ENCODE peak calls at places on chromosomes 1 and 21, in five cellular contexts. Y is choroid plexus epithelial cell, I is NCI-H1436, B is iPS-NIHi11, R is activated T-cell treated with anti-CD3 and anti-CD28 coated beads for 24 hours. S is an unnamed sample.

GRCh38 chr1:92459871-92460320 is 26.8 kb downstream of the GFI1 start:
- DNase-seq in Y (no peak), I (no peak), B (no peak), R (no peak), S (peak)

GRCh38 chr1:32116531-32116930 is 8.7 kb downstream of the KPNA6 start:
- DNase-seq in Y (peak), I (no peak), B (no peak), R (no peak), S (no peak)

GRCh38 chr1:11157867-11158266 is 31.3 kb upstream of the ANGPTL7 start:
- DNase-seq in Y (peak), I (no peak), B (no peak), R (no peak), S (no peak)

GRCh38 chr1:234925440-234926251 is 203.0 kb downstream of the TOMM20 start:
- DNase-seq in Y (peak), I (no peak), B (peak), R (no peak), S (peak)

GRCh38 chr1:58764294-58764978 is 19.4 kb downstream of the JUN start:
- DNase-seq in Y (peak), I (no peak), B (no peak), R (no peak), S (peak)

GRCh38 chr21:25735895-25736597 is 1.3 kb downstream of the GABPA start:
- DNase-seq in Y (peak), I (no peak), B (no peak), R (no peak), S (peak)

GRCh38 chr1:33872681-33873080 is 8.8 kb downstream of the HMGB4 start:
- DNase-seq in Y (no peak), I (no peak), B (no peak), R (no peak), S (no peak)

GRCh38 chr21:26461500-26461899 is 111.6 kb downstream of the CYYR1 start:
- DNase-seq in Y (no peak), I (no peak), B (no peak), R (no peak), S (peak)

GRCh38 chr1:28287315-28287714 is 28.0 kb downstream of the SESN2 start:
- DNase-seq in Y (peak), I (no peak), B (no peak), R (no peak), S (no peak)

GRCh38 chr1:157115429-157115838 is 15.8 kb upstream of the ETV3L start:
- DNase-seq in Y (no peak), I (no peak), B (peak), R (no peak), S (no peak)

GRCh38 chr21:25341981-25342380 is 265.3 kb downstream of the MRPL39 start:
- DNase-seq in Y (no peak), I (no peak), B (no peak), R (no peak), S (no peak)

GRCh38 chr1:184393924-184394323 is 7.1 kb downstream of the C1orf21 start:
- DNase-seq in Y (no peak), I (no peak), B (no peak), R (no peak), S (no peak)

GRCh38 chr1:227895828-227896685 is 51.7 kb downstream of the WNT9A start:
- DNase-seq in Y (no peak), I (no peak), B (peak), R (no peak), S (no peak)

GRCh38 chr1:76901158-76901767 is 34.0 kb downstream of the ST6GALNAC5 start:
- DNase-seq in Y (peak), I (peak), B (peak), R (no peak), S (peak)

GRCh38 chr1:234953655-234954420 is 174.8 kb downstream of the TOMM20 start:
- DNase-seq in Y (no peak), I (no peak), B (no peak), R (no peak), S (no peak)

GRCh38 chr1:86739901-86740507 is 35.6 kb downstream of the SH3GLB1 start:
- DNase-seq in Y (peak), I (no peak), B (no peak), R (no peak), S (peak)

GRCh38 chr1:181765627-181766026 is 282.3 kb downstream of the CACNA1E start:
- DNase-seq in Y (no peak), I (no peak), B (no peak), R (no peak), S (no peak)

GRCh38 chr1:9717193-9718005 is 65.9 kb downstream of the PIK3CD start:
- DNase-seq in Y (peak), I (peak), B (peak), R (peak), S (peak)

GRCh38 chr1:15360681-15361080 is 49.0 kb upstream of the EFHD2 start:
- DNase-seq in Y (no peak), I (no peak), B (no peak), R (no peak), S (no peak)

GRCh38 chr1:20578062-20578461 is 10.8 kb upstream of the CDA start:
- DNase-seq in Y (peak), I (no peak), B (no peak), R (no peak), S (peak)

GRCh38 chr1:912740-913301 is 10.9 kb upstream of the SAMD11 start:
- DNase-seq in Y (peak), I (no peak), B (peak), R (no peak), S (peak)

GRCh38 chr1:111204211-111204883 is 3.9 kb upstream of the DENND2D start:
- DNase-seq in Y (no peak), I (peak), B (peak), R (peak), S (no peak)

GRCh38 chr1:220928725-220929297 is 49.6 kb downstream of the HLX start:
- DNase-seq in Y (no peak), I (no peak), B (no peak), R (no peak), S (no peak)

GRCh38 chr21:36783612-36784383 is 84.9 kb downstream of the SIM2 start:
- DNase-seq in Y (peak), I (no peak), B (no peak), R (no peak), S (peak)

GRCh38 chr21:39217356-39218081 is 34.3 kb upstream of the PSMG1 start:
- DNase-seq in Y (no peak), I (no peak), B (no peak), R (no peak), S (no peak)

GRCh38 chr1:165069829-165070228 is 286.7 kb downstream of the LMX1A start:
- DNase-seq in Y (no peak), I (no peak), B (no peak), R (no peak), S (no peak)

GRCh38 chr21:40714516-40714915 is 132.4 kb downstream of the DSCAM start:
- DNase-seq in Y (no peak), I (no peak), B (no peak), R (no peak), S (no peak)

GRCh38 chr1:55725378-55725777 is 510.2 kb upstream of the USP24 start:
- DNase-seq in Y (peak), I (no peak), B (no peak), R (no peak), S (no peak)

GRCh38 chr1:70667771-70668170 is 256.7 kb downstream of the CTH start:
- DNase-seq in Y (no peak), I (no peak), B (no peak), R (no peak), S (no peak)

GRCh38 chr1:229942508-229942907 is 124.5 kb upstream of the GALNT2 start:
- DNase-seq in Y (no peak), I (no peak), B (no peak), R (no peak), S (no peak)

GRCh38 chr1:8844421-8845063 is 27.1 kb upstream of the RERE start:
- DNase-seq in Y (peak), I (no peak), B (no peak), R (no peak), S (peak)

GRCh38 chr1:228148196-228148861 is 1.4 kb upstream of the GJC2 start:
- DNase-seq in Y (no peak), I (no peak), B (no peak), R (no peak), S (peak)

GRCh38 chr1:208174736-208175507 is 69.3 kb downstream of the PLXNA2 start:
- DNase-seq in Y (no peak), I (no peak), B (no peak), R (no peak), S (peak)

GRCh38 chr1:52474807-52475206 is 70.4 kb downstream of the PRPF38A start:
- DNase-seq in Y (no peak), I (no peak), B (no peak), R (no peak), S (no peak)

S was measured in dermis blood vessel endothelial cell.